ENCODE peak calls at places on chromosomes 2 and 18, in five cellular contexts. One of them, this sample, is unnamed.

GRCh38 chr2:69062307-69062706 is 49.3 kb downstream of the ANTXR1 start:
- DNase-seq in Peyer's patch: no peak
- DNase-seq in Caco-2: peak; percentile 50
- DNase-seq in CD4-positive, alpha-beta memory T cell: no peak
- DNase-seq in left ventricle myocardium inferior: no peak
- DNase-seq in this sample: no peak

GRCh38 chr18:43080671-43081070 is 34.8 kb downstream of the RIT2 start:
- DNase-seq in Peyer's patch: no peak
- DNase-seq in Caco-2: no peak
- DNase-seq in CD4-positive, alpha-beta memory T cell: no peak
- DNase-seq in left ventricle myocardium inferior: no peak
- DNase-seq in this sample: no peak

GRCh38 chr2:95158891-95159619 is 593 bp downstream of the ZNF514 start:
- DNase-seq in Peyer's patch: peak; percentile 34
- DNase-seq in Caco-2: peak; percentile 54
- DNase-seq in CD4-positive, alpha-beta memory T cell: no peak
- DNase-seq in left ventricle myocardium inferior: peak; percentile 52
- DNase-seq in this sample: no peak

GRCh38 chr2:150732064-150732463 is 244.6 kb upstream of the RND3 start:
- DNase-seq in Peyer's patch: no peak
- DNase-seq in Caco-2: no peak
- DNase-seq in CD4-positive, alpha-beta memory T cell: no peak
- DNase-seq in left ventricle myocardium inferior: no peak
- DNase-seq in this sample: no peak

GRCh38 chr2:190846746-190847145 is 33.9 kb upstream of the GLS start:
- DNase-seq in Peyer's patch: no peak
- DNase-seq in Caco-2: no peak
- DNase-seq in CD4-positive, alpha-beta memory T cell: no peak
- DNase-seq in left ventricle myocardium inferior: no peak
- DNase-seq in this sample: no peak

GRCh38 chr18:74451148-74451547 is 6.0 kb downstream of the DIPK1C start:
- DNase-seq in Peyer's patch: no peak
- DNase-seq in Caco-2: no peak
- DNase-seq in CD4-positive, alpha-beta memory T cell: no peak
- DNase-seq in left ventricle myocardium inferior: no peak
- DNase-seq in this sample: no peak

GRCh38 chr18:45722899-45723298 is 1.1 kb upstream of the SLC14A1 start:
- DNase-seq in Peyer's patch: peak; percentile 56
- DNase-seq in Caco-2: peak; percentile 67
- DNase-seq in CD4-positive, alpha-beta memory T cell: peak; percentile 57
- DNase-seq in left ventricle myocardium inferior: peak; percentile 68
- DNase-seq in this sample: no peak

GRCh38 chr2:102436284-102436683 is 13.3 kb downstream of the IL18RAP start:
- DNase-seq in Peyer's patch: no peak
- DNase-seq in Caco-2: no peak
- DNase-seq in CD4-positive, alpha-beta memory T cell: no peak
- DNase-seq in left ventricle myocardium inferior: no peak
- DNase-seq in this sample: no peak

GRCh38 chr2:180980185-180980942 is at the start of gene UBE2E3:
- DNase-seq in Peyer's patch: peak; percentile 66
- DNase-seq in Caco-2: peak; percentile 73
- DNase-seq in CD4-positive, alpha-beta memory T cell: peak; percentile 81
- DNase-seq in left ventricle myocardium inferior: peak; percentile 78
- DNase-seq in this sample: peak; percentile 48

GRCh38 chr2:231640646-231641111 is 48.0 kb downstream of the TEX44 start:
- DNase-seq in Peyer's patch: no peak
- DNase-seq in Caco-2: no peak
- DNase-seq in CD4-positive, alpha-beta memory T cell: no peak
- DNase-seq in left ventricle myocardium inferior: peak; percentile 51
- DNase-seq in this sample: no peak

GRCh38 chr18:79613186-79613931 is 66.2 kb upstream of the CTDP1 start:
- DNase-seq in Peyer's patch: no peak
- DNase-seq in Caco-2: no peak
- DNase-seq in CD4-positive, alpha-beta memory T cell: no peak
- DNase-seq in left ventricle myocardium inferior: no peak
- DNase-seq in this sample: peak; percentile 54

GRCh38 chr18:25516121-25516520 is 164.2 kb upstream of the ZNF521 start:
- DNase-seq in Peyer's patch: no peak
- DNase-seq in Caco-2: no peak
- DNase-seq in CD4-positive, alpha-beta memory T cell: no peak
- DNase-seq in left ventricle myocardium inferior: no peak
- DNase-seq in this sample: no peak

GRCh38 chr18:13548944-13549878 is 177.1 kb downstream of the FAM210A start:
- DNase-seq in Peyer's patch: peak; percentile 18
- DNase-seq in Caco-2: no peak
- DNase-seq in CD4-positive, alpha-beta memory T cell: no peak
- DNase-seq in left ventricle myocardium inferior: no peak
- DNase-seq in this sample: no peak

GRCh38 chr2:20185176-20186022 is 39.5 kb downstream of the SDC1 start:
- DNase-seq in Peyer's patch: no peak
- DNase-seq in Caco-2: no peak
- DNase-seq in CD4-positive, alpha-beta memory T cell: no peak
- DNase-seq in left ventricle myocardium inferior: peak; percentile 7
- DNase-seq in this sample: peak; percentile 85

GRCh38 chr2:209471037-209471436 is 47.2 kb downstream of the MAP2 start:
- DNase-seq in Peyer's patch: no peak
- DNase-seq in Caco-2: no peak
- DNase-seq in CD4-positive, alpha-beta memory T cell: no peak
- DNase-seq in left ventricle myocardium inferior: no peak
- DNase-seq in this sample: no peak

GRCh38 chr2:127080941-127081769 is 25.8 kb downstream of the BIN1 start:
- DNase-seq in Peyer's patch: peak; percentile 67
- DNase-seq in Caco-2: no peak
- DNase-seq in CD4-positive, alpha-beta memory T cell: peak; percentile 63
- DNase-seq in left ventricle myocardium inferior: no peak
- DNase-seq in this sample: no peak

GRCh38 chr2:143422681-143423080 is 293.5 kb downstream of the ARHGAP15 start:
- DNase-seq in Peyer's patch: no peak
- DNase-seq in Caco-2: no peak
- DNase-seq in CD4-positive, alpha-beta memory T cell: peak; percentile 19
- DNase-seq in left ventricle myocardium inferior: no peak
- DNase-seq in this sample: no peak

GRCh38 chr2:175004980-175005832 is at the start of gene CHN1:
- DNase-seq in Peyer's patch: peak; percentile 46
- DNase-seq in Caco-2: peak; percentile 76
- DNase-seq in CD4-positive, alpha-beta memory T cell: peak; percentile 66
- DNase-seq in left ventricle myocardium inferior: peak; percentile 85
- DNase-seq in this sample: peak; percentile 69

GRCh38 chr2:54106631-54107454 is 8.6 kb upstream of the ACYP2 start:
- DNase-seq in Peyer's patch: peak; percentile 44
- DNase-seq in Caco-2: no peak
- DNase-seq in CD4-positive, alpha-beta memory T cell: peak; percentile 56
- DNase-seq in left ventricle myocardium inferior: no peak
- DNase-seq in this sample: no peak

GRCh38 chr2:79832540-79833234 is 319.8 kb downstream of the CTNNA2 start:
- DNase-seq in Peyer's patch: no peak
- DNase-seq in Caco-2: no peak
- DNase-seq in CD4-positive, alpha-beta memory T cell: no peak
- DNase-seq in left ventricle myocardium inferior: no peak
- DNase-seq in this sample: no peak

GRCh38 chr18:3498705-3499451 is 48.9 kb downstream of the TGIF1 start:
- DNase-seq in Peyer's patch: no peak
- DNase-seq in Caco-2: peak; percentile 52
- DNase-seq in CD4-positive, alpha-beta memory T cell: no peak
- DNase-seq in left ventricle myocardium inferior: peak; percentile 22
- DNase-seq in this sample: no peak

GRCh38 chr2:45497355-45497754 is 113.7 kb downstream of the SRBD1 start:
- DNase-seq in Peyer's patch: no peak
- DNase-seq in Caco-2: no peak
- DNase-seq in CD4-positive, alpha-beta memory T cell: no peak
- DNase-seq in left ventricle myocardium inferior: no peak
- DNase-seq in this sample: no peak

GRCh38 chr2:67694464-67694863 is 297.3 kb downstream of the ETAA1 start:
- DNase-seq in Peyer's patch: no peak
- DNase-seq in Caco-2: no peak
- DNase-seq in CD4-positive, alpha-beta memory T cell: no peak
- DNase-seq in left ventricle myocardium inferior: no peak
- DNase-seq in this sample: no peak

GRCh38 chr2:180781276-180781675 is 199.1 kb upstream of the UBE2E3 start:
- DNase-seq in Peyer's patch: no peak
- DNase-seq in Caco-2: no peak
- DNase-seq in CD4-positive, alpha-beta memory T cell: no peak
- DNase-seq in left ventricle myocardium inferior: no peak
- DNase-seq in this sample: no peak

GRCh38 chr2:217108575-217109027 is 248.7 kb upstream of the TNP1 start:
- DNase-seq in Peyer's patch: no peak
- DNase-seq in Caco-2: no peak
- DNase-seq in CD4-positive, alpha-beta memory T cell: no peak
- DNase-seq in left ventricle myocardium inferior: no peak
- DNase-seq in this sample: no peak

GRCh38 chr2:20803287-20803686 is 19.6 kb downstream of the LDAH start:
- DNase-seq in Peyer's patch: no peak
- DNase-seq in Caco-2: peak; percentile 41
- DNase-seq in CD4-positive, alpha-beta memory T cell: no peak
- DNase-seq in left ventricle myocardium inferior: no peak
- DNase-seq in this sample: no peak

GRCh38 chr2:220959391-220959802 is 612.7 kb downstream of the EPHA4 start:
- DNase-seq in Peyer's patch: no peak
- DNase-seq in Caco-2: no peak
- DNase-seq in CD4-positive, alpha-beta memory T cell: no peak
- DNase-seq in left ventricle myocardium inferior: peak; percentile 23
- DNase-seq in this sample: no peak

GRCh38 chr2:241224851-241225438 is 36.5 kb downstream of the ANO7 start:
- DNase-seq in Peyer's patch: no peak
- DNase-seq in Caco-2: no peak
- DNase-seq in CD4-positive, alpha-beta memory T cell: no peak
- DNase-seq in left ventricle myocardium inferior: peak; percentile 1
- DNase-seq in this sample: peak; percentile 34

GRCh38 chr2:20015482-20016083 is 3.1 kb upstream of the MATN3 start:
- DNase-seq in Peyer's patch: no peak
- DNase-seq in Caco-2: no peak
- DNase-seq in CD4-positive, alpha-beta memory T cell: peak; percentile 46
- DNase-seq in left ventricle myocardium inferior: no peak
- DNase-seq in this sample: no peak

GRCh38 chr18:43846302-43846701 is 569.0 kb upstream of the SYT4 start:
- DNase-seq in Peyer's patch: no peak
- DNase-seq in Caco-2: no peak
- DNase-seq in CD4-positive, alpha-beta memory T cell: no peak
- DNase-seq in left ventricle myocardium inferior: no peak
- DNase-seq in this sample: no peak

GRCh38 chr18:62777814-62778213 is 62.5 kb downstream of the PHLPP1 start:
- DNase-seq in Peyer's patch: no peak
- DNase-seq in Caco-2: no peak
- DNase-seq in CD4-positive, alpha-beta memory T cell: no peak
- DNase-seq in left ventricle myocardium inferior: no peak
- DNase-seq in this sample: no peak

GRCh38 chr2:17805166-17805565 is 11.1 kb upstream of the MSGN1 start:
- DNase-seq in Peyer's patch: no peak
- DNase-seq in Caco-2: no peak
- DNase-seq in CD4-positive, alpha-beta memory T cell: no peak
- DNase-seq in left ventricle myocardium inferior: no peak
- DNase-seq in this sample: no peak

GRCh38 chr2:10449481-10449831 is 1.3 kb upstream of the ODC1 start:
- DNase-seq in Peyer's patch: no peak
- DNase-seq in Caco-2: no peak
- DNase-seq in CD4-positive, alpha-beta memory T cell: no peak
- DNase-seq in left ventricle myocardium inferior: no peak
- DNase-seq in this sample: no peak

GRCh38 chr2:229340086-229340760 is 69.1 kb upstream of the PID1 start:
- DNase-seq in Peyer's patch: no peak
- DNase-seq in Caco-2: no peak
- DNase-seq in CD4-positive, alpha-beta memory T cell: no peak
- DNase-seq in left ventricle myocardium inferior: no peak
- DNase-seq in this sample: no peak

GRCh38 chr2:16774980-16775963 is 109.6 kb upstream of the CYRIA start:
- DNase-seq in Peyer's patch: no peak
- DNase-seq in Caco-2: no peak
- DNase-seq in CD4-positive, alpha-beta memory T cell: no peak
- DNase-seq in left ventricle myocardium inferior: no peak
- DNase-seq in this sample: no peak

GRCh38 chr2:174748948-174749347 is 15.3 kb downstream of the CHRNA1 start:
- DNase-seq in Peyer's patch: peak; percentile 66
- DNase-seq in Caco-2: peak; percentile 81
- DNase-seq in CD4-positive, alpha-beta memory T cell: peak; percentile 73
- DNase-seq in left ventricle myocardium inferior: no peak
- DNase-seq in this sample: no peak

GRCh38 chr2:208280234-208280633 is 14.2 kb downstream of the PIKFYVE start:
- DNase-seq in Peyer's patch: no peak
- DNase-seq in Caco-2: no peak
- DNase-seq in CD4-positive, alpha-beta memory T cell: no peak
- DNase-seq in left ventricle myocardium inferior: no peak
- DNase-seq in this sample: no peak
- H3K4me3 ChIP-seq in Peyer's patch: no peak overlapping the region
- H3K4me3 ChIP-seq in Caco-2: no peak overlapping the region
- H3K4me3 ChIP-seq in CD4-positive, alpha-beta memory T cell: no peak overlapping the region
- H3K4me3 ChIP-seq in left ventricle myocardium inferior: no peak overlapping the region
- H3K4me3 ChIP-seq in this sample: no peak overlapping the region

GRCh38 chr2:130727286-130727924 is 1.5 kb upstream of the GPR148 start:
- DNase-seq in Peyer's patch: peak; percentile 75
- DNase-seq in Caco-2: peak; percentile 91
- DNase-seq in CD4-positive, alpha-beta memory T cell: peak; percentile 90
- DNase-seq in left ventricle myocardium inferior: peak; percentile 71
- DNase-seq in this sample: no peak
- H3K4me1 ChIP-seq in Peyer's patch: peaks cover 8% of the 10 kb centered on the region
- H3K4me1 ChIP-seq in Caco-2: peaks cover 14% of the 10 kb centered on the region
- H3K4me1 ChIP-seq in CD4-positive, alpha-beta memory T cell: peaks cover 22% of the 10 kb centered on the region
- H3K4me1 ChIP-seq in left ventricle myocardium inferior: peaks cover 22% of the 10 kb centered on the region
- H3K4me1 ChIP-seq in this sample: peaks cover 10% of the 10 kb centered on the region

GRCh38 chr18:72634500-72634899 is 90.4 kb upstream of the CBLN2 start:
- DNase-seq in Peyer's patch: no peak
- DNase-seq in Caco-2: no peak
- DNase-seq in CD4-positive, alpha-beta memory T cell: no peak
- DNase-seq in left ventricle myocardium inferior: no peak
- DNase-seq in this sample: no peak
- H3K9me3 ChIP-seq in Peyer's patch: no peaks in the 10 kb centered on the region
- H3K9me3 ChIP-seq in Caco-2: no peaks in the 10 kb centered on the region
- H3K9me3 ChIP-seq in CD4-positive, alpha-beta memory T cell: no peaks in the 10 kb centered on the region
- H3K9me3 ChIP-seq in left ventricle myocardium inferior: no peaks in the 10 kb centered on the region
- H3K9me3 ChIP-seq in this sample: no peaks in the 10 kb centered on the region

GRCh38 chr18:36298113-36298701 is 694 bp downstream of the FHOD3 start:
- DNase-seq in Peyer's patch: no peak
- DNase-seq in Caco-2: no peak
- DNase-seq in CD4-positive, alpha-beta memory T cell: no peak
- DNase-seq in left ventricle myocardium inferior: no peak
- DNase-seq in this sample: no peak
- H3K4me3 ChIP-seq in Peyer's patch: peak overlapping the region; percentile 46
- H3K4me3 ChIP-seq in Caco-2: peak overlapping the region; percentile 24
- H3K4me3 ChIP-seq in CD4-positive, alpha-beta memory T cell: no peak overlapping the region
- H3K4me3 ChIP-seq in left ventricle myocardium inferior: peak overlapping the region; percentile 89
- H3K4me3 ChIP-seq in this sample: peak overlapping the region; percentile 60

This sample was measured in RWPE2.